ENCODE peak calls at places on chromosomes 5 and 9, in four cellular contexts. C is islet precursor cell; Q is NCI-H1694 treated with DMSO at 0.1 percent for 48 hours; V is stimulated activated CD4-positive, alpha-beta T cell treated with anti-CD3 and anti-CD28 coated beads, TNF-alpha, amount 100 ng/mL, for 1 hour. S is an unnamed sample.

GRCh38 chr9:92639124-92639523 is 30.8 kb downstream of the IPPK start:
- DNase-seq in C (no peak), Q (no peak), V (no peak), S (no peak)

GRCh38 chr9:1535599-1535998 is 479.5 kb upstream of the SMARCA2 start:
- DNase-seq in C (no peak), Q (no peak), V (no peak), S (no peak)

GRCh38 chr9:88775037-88775471 is 216.2 kb upstream of the S1PR3 start:
- DNase-seq in C (no peak), Q (no peak), V (no peak), S (no peak)

GRCh38 chr5:16983022-16983639 is 47.0 kb upstream of the MYO10 start:
- DNase-seq in C (peak; percentile 74), Q (no peak), V (no peak), S (no peak)

GRCh38 chr9:110217656-110218099 is 9.7 kb upstream of the C9orf152 start:
- DNase-seq in C (no peak), Q (peak; percentile 34), V (no peak), S (no peak)

GRCh38 chr9:129383415-129384088 is 205.5 kb upstream of the IER5L start:
- DNase-seq in C (no peak), Q (peak; percentile 2), V (peak; percentile 48), S (peak; percentile 78)

GRCh38 chr9:21505425-21506179 is 23.5 kb upstream of the IFNE start:
- DNase-seq in C (no peak), Q (no peak), V (no peak), S (no peak)

GRCh38 chr5:123474238-123474637 is 37.7 kb upstream of the CSNK1G3 start:
- DNase-seq in C (no peak), Q (peak; percentile 86), V (no peak), S (no peak)

GRCh38 chr9:97527626-97528528 is 26.4 kb downstream of the TMOD1 start:
- DNase-seq in C (peak; percentile 82), Q (no peak), V (no peak), S (peak; percentile 75)

GRCh38 chr5:82147860-82148573 is 130.1 kb downstream of the RPS23 start:
- DNase-seq in C (no peak), Q (no peak), V (no peak), S (no peak)

GRCh38 chr5:144191998-144192397 is 21.3 kb downstream of the KCTD16 start:
- DNase-seq in C (no peak), Q (peak; percentile 8), V (no peak), S (no peak)

GRCh38 chr5:131877873-131878272 is 67.6 kb downstream of the MEIKIN start:
- DNase-seq in C (no peak), Q (no peak), V (no peak), S (no peak)

GRCh38 chr9:20314981-20315380 is 307.3 kb downstream of the MLLT3 start:
- DNase-seq in C (no peak), Q (no peak), V (no peak), S (no peak)

GRCh38 chr5:75405296-75405695 is 68.3 kb downstream of the HMGCR start:
- DNase-seq in C (no peak), Q (no peak), V (no peak), S (no peak)

GRCh38 chr5:14245526-14245925 is 102.4 kb downstream of the TRIO start:
- DNase-seq in C (no peak), Q (no peak), V (no peak), S (no peak)

GRCh38 chr9:93575706-93576295 is 583 bp upstream of the PHF2 start:
- DNase-seq in C (peak; percentile 57), Q (peak; percentile 12), V (peak; percentile 21), S (peak; percentile 67)

GRCh38 chr5:518721-519120 is 5.5 kb downstream of the SLC9A3 start:
- DNase-seq in C (no peak), Q (no peak), V (no peak), S (no peak)

GRCh38 chr9:77455312-77455927 is 192.7 kb downstream of the GNA14 start:
- DNase-seq in C (peak; percentile 60), Q (peak; percentile 27), V (peak; percentile 10), S (peak; percentile 79)

GRCh38 chr5:170681013-170681433 is 102.5 kb upstream of the GABRP start:
- DNase-seq in C (peak; percentile 82), Q (no peak), V (peak; percentile 5), S (peak; percentile 93)

GRCh38 chr5:66440202-66440680 is 156.0 kb upstream of the MAST4 start:
- DNase-seq in C (no peak), Q (no peak), V (no peak), S (no peak)

GRCh38 chr9:86700601-86701000 is 246.7 kb downstream of the GAS1 start:
- DNase-seq in C (no peak), Q (no peak), V (no peak), S (no peak)

GRCh38 chr5:79493596-79494343 is 20.2 kb downstream of the HOMER1 start:
- DNase-seq in C (no peak), Q (no peak), V (no peak), S (no peak)

GRCh38 chr5:59337240-59337639 is 556.3 kb downstream of the PDE4D start:
- DNase-seq in C (no peak), Q (no peak), V (no peak), S (no peak)

GRCh38 chr9:37290881-37291485 is 131.5 kb upstream of the GRHPR start:
- DNase-seq in C (no peak), Q (no peak), V (no peak), S (no peak)

GRCh38 chr5:130222638-130223037 is 318.4 kb downstream of the CHSY3 start:
- DNase-seq in C (no peak), Q (no peak), V (no peak), S (no peak)

GRCh38 chr5:148729182-148729581 is 74.9 kb upstream of the HTR4 start:
- DNase-seq in C (no peak), Q (no peak), V (no peak), S (peak; percentile 71)

GRCh38 chr9:28620661-28621060 is 1047.4 kb upstream of the C9orf72 start:
- DNase-seq in C (no peak), Q (no peak), V (no peak), S (no peak)

GRCh38 chr5:39022151-39022550 is 52.0 kb downstream of the RICTOR start:
- DNase-seq in C (no peak), Q (no peak), V (no peak), S (no peak)

GRCh38 chr9:94720846-94721549 is 5.5 kb upstream of the AOPEP start:
- DNase-seq in C (no peak), Q (no peak), V (no peak), S (no peak)

GRCh38 chr9:86406366-86406765 is 52.2 kb upstream of the TUT7 start:
- DNase-seq in C (no peak), Q (no peak), V (no peak), S (no peak)

GRCh38 chr5:174338204-174339010 is 292.9 kb downstream of the NSG2 start:
- DNase-seq in C (peak; percentile 97), Q (no peak), V (no peak), S (peak; percentile 55)

GRCh38 chr5:59484618-59485017 is 408.9 kb downstream of the PDE4D start:
- DNase-seq in C (no peak), Q (no peak), V (no peak), S (no peak)

GRCh38 chr5:17837757-17838156 is 203.5 kb downstream of the TAF11L14 start:
- DNase-seq in C (no peak), Q (no peak), V (no peak), S (no peak)

GRCh38 chr9:76213751-76214150 is 180.5 kb downstream of the RFK start:
- DNase-seq in C (no peak), Q (no peak), V (no peak), S (no peak)

GRCh38 chr5:103259705-103260355 is 1.3 kb downstream of the MACIR start:
- DNase-seq in C (peak; percentile 75), Q (peak; percentile 40), V (no peak), S (peak; percentile 80)